ENCODE peak calls at places on chromosomes 2 and 18, in four cellular contexts. B is KG1; V is NCI-H1092 treated with DMSO at 0.1 percent for 48 hours; J is effector CD4-positive, alpha-beta T cell. A is an unnamed sample.

GRCh38 chr2:239822146-239822945 is 202.8 kb downstream of the NDUFA10 start:
- DNase-seq in B (no peak), V (no peak), J (no peak), A (no peak)

GRCh38 chr18:37578886-37579513 is 13.4 kb upstream of the CELF4 start:
- DNase-seq in B (no peak), V (peak; percentile 57), J (no peak), A (no peak)

GRCh38 chr2:142825861-142826260 is 51.6 kb upstream of the KYNU start:
- DNase-seq in B (no peak), V (no peak), J (no peak), A (no peak)

GRCh38 chr2:239717706-239718105 is 307.4 kb downstream of the NDUFA10 start:
- DNase-seq in B (no peak), V (no peak), J (no peak), A (no peak)

GRCh38 chr18:27844416-27844792 is 332.5 kb downstream of the CDH2 start:
- DNase-seq in B (no peak), V (no peak), J (no peak), A (no peak)

GRCh38 chr2:219289537-219290361 is 10.6 kb downstream of the DNAJB2 start:
- DNase-seq in B (no peak), V (peak; percentile 20), J (no peak), A (no peak)

GRCh38 chr2:66699481-66700180 is 264.7 kb downstream of the MEIS1 start:
- DNase-seq in B (no peak), V (no peak), J (no peak), A (no peak)

GRCh38 chr2:74179063-74179865 is 585 bp upstream of the MOB1A start:
- DNase-seq in B (no peak), V (no peak), J (peak; percentile 6), A (no peak)

GRCh38 chr18:11052800-11053199 is 96.6 kb downstream of the PIEZO2 start:
- DNase-seq in B (no peak), V (no peak), J (no peak), A (no peak)

GRCh38 chr18:23053756-23054457 is 81.4 kb upstream of the CABLES1 start:
- DNase-seq in B (no peak), V (peak; percentile 38), J (no peak), A (no peak)